ENCODE peak calls at places on chromosome X, in six cellular contexts. S is stimulated activated CD4-positive, alpha-beta T cell treated with anti-CD3 and anti-CD28 coated beads, Interleukin-15, amount 100 ng/mL, for 1 hour; E is D341Med; K is Calu3; J is GM04503; B is NCI-H2107. L is an unnamed sample.

GRCh38 chrX:139194571-139195280 is 335.8 kb upstream of the F9 start:
- DNase-seq in E (no peak), B (no peak), J (no peak), S (no peak), K (no peak), L (no peak)

GRCh38 chrX:72714471-72714916 is 388 bp upstream of the PHKA1 start:
- DNase-seq in B (peak; percentile 54), J (peak; percentile 5), S (no peak), E (peak; percentile 72), K (peak; percentile 56), L (peak; percentile 29)

GRCh38 chrX:132118361-132118760 is 9.5 kb downstream of the FRMD7 start:
- DNase-seq in K (no peak), E (no peak), B (no peak), J (no peak), S (no peak), L (no peak)

GRCh38 chrX:106862972-106863688 is 40.0 kb downstream of the RIPPLY1 start:
- DNase-seq in J (no peak), E (no peak), S (no peak), B (no peak), K (peak; percentile 38), L (no peak)

GRCh38 chrX:17580529-17581155 is 156.7 kb upstream of the SCML1 start:
- DNase-seq in E (no peak), B (no peak), J (no peak), S (no peak), K (no peak), L (peak; percentile 49)

GRCh38 chrX:102744307-102744706 is 23.8 kb downstream of the GPRASP3 start:
- DNase-seq in J (no peak), K (no peak), E (no peak), B (no peak), S (no peak), L (no peak)

GRCh38 chrX:101430457-101431078 is 22.5 kb downstream of the HNRNPH2 start:
- DNase-seq in E (no peak), K (no peak), J (no peak), S (no peak), B (no peak), L (no peak)

GRCh38 chrX:13906103-13906502 is 89.2 kb upstream of the GPM6B start:
- DNase-seq in S (no peak), K (no peak), B (no peak), J (no peak), E (no peak), L (no peak)

GRCh38 chrX:68842781-68843581 is 14.2 kb downstream of the EFNB1 start:
- DNase-seq in S (no peak), B (no peak), K (no peak), J (no peak), E (no peak), L (no peak)

GRCh38 chrX:45815389-45815788 is 614.7 kb upstream of the DIPK2B start:
- DNase-seq in K (no peak), B (no peak), E (no peak), S (no peak), J (no peak), L (no peak)

GRCh38 chrX:46991664-46992063 is 79.4 kb downstream of the JADE3 start:
- DNase-seq in B (no peak), K (no peak), J (no peak), E (peak; percentile 18), S (no peak), L (no peak)

GRCh38 chrX:11437642-11438379 is 144.6 kb downstream of the AMELX start:
- DNase-seq in B (no peak), S (no peak), E (no peak), K (peak; percentile 60), J (no peak), L (no peak)

GRCh38 chrX:114268643-114269042 is 315.2 kb upstream of the HTR2C start:
- DNase-seq in B (no peak), K (no peak), E (no peak), S (no peak), J (no peak), L (no peak)

GRCh38 chrX:479273-479981 is 92.7 kb upstream of the PPP2R3B start:
- DNase-seq in E (no peak), J (no peak), B (no peak), K (no peak), S (no peak), L (no peak)

GRCh38 chrX:148647666-148648065 is 147.2 kb downstream of the AFF2 start:
- DNase-seq in E (no peak), B (no peak), S (no peak), J (no peak), K (no peak), L (no peak)

GRCh38 chrX:48999030-48999429 is 3.0 kb downstream of the GRIPAP1 start:
- DNase-seq in K (no peak), S (no peak), B (no peak), J (no peak), E (no peak), L (no peak)

GRCh38 chrX:99301990-99302389 is 1108.1 kb downstream of the PCDH19 start:
- DNase-seq in K (no peak), E (no peak), B (no peak), J (no peak), S (no peak), L (no peak)

GRCh38 chrX:116272881-116273280 is 102.3 kb downstream of the AGTR2 start:
- DNase-seq in K (peak; percentile 11), S (no peak), E (no peak), B (no peak), J (no peak), L (no peak)

GRCh38 chrX:16516473-16516872 is 133.5 kb upstream of the S100G start:
- DNase-seq in S (no peak), K (no peak), J (peak; percentile 27), B (no peak), E (no peak), L (peak; percentile 27)

GRCh38 chrX:22314211-22314610 is 41.5 kb downstream of the CBLL2 start:
- DNase-seq in S (no peak), B (no peak), J (no peak), E (no peak), K (no peak), L (no peak)

GRCh38 chrX:122188751-122189150 is 995.3 kb upstream of the GRIA3 start:
- DNase-seq in K (no peak), S (no peak), B (no peak), E (no peak), J (no peak), L (no peak)

GRCh38 chrX:37783284-37783683 is 3.4 kb downstream of the CYBB start:
- DNase-seq in E (no peak), S (no peak), B (no peak), J (no peak), K (no peak), L (no peak)

GRCh38 chrX:70280573-70280972 is 1.4 kb upstream of the RAB41 start:
- DNase-seq in S (no peak), E (no peak), J (no peak), K (no peak), B (no peak), L (no peak)

GRCh38 chrX:120534413-120535205 is 26.2 kb downstream of the CUL4B start:
- DNase-seq in J (no peak), K (no peak), B (no peak), S (no peak), E (no peak), L (no peak)

GRCh38 chrX:97527725-97528124 is 644.0 kb downstream of the RPA4 start:
- DNase-seq in K (no peak), E (no peak), J (no peak), S (no peak), B (no peak), L (no peak)

GRCh38 chrX:154452823-154453222 is 5.3 kb upstream of the PLXNA3 start:
- DNase-seq in K (no peak), B (no peak), E (no peak), J (no peak), S (no peak), L (no peak)

GRCh38 chrX:13215729-13216128 is 104.1 kb downstream of the ATXN3L start:
- DNase-seq in E (no peak), K (no peak), S (no peak), B (no peak), J (no peak), L (no peak)

GRCh38 chrX:154313147-154313546 is 17.6 kb downstream of the TKTL1 start:
- DNase-seq in E (no peak), B (no peak), K (no peak), S (no peak), J (no peak), L (no peak)

GRCh38 chrX:150192846-150193245 is 170.3 kb upstream of the MAMLD1 start:
- DNase-seq in S (no peak), K (no peak), B (no peak), J (no peak), E (no peak), L (no peak)

GRCh38 chrX:85084770-85085393 is 81.2 kb downstream of the APOOL start:
- DNase-seq in E (peak; percentile 31), J (no peak), B (no peak), K (peak; percentile 12), S (no peak), L (peak; percentile 4)

GRCh38 chrX:69150294-69150960 is 14.8 kb downstream of the PJA1 start:
- DNase-seq in S (no peak), K (peak; percentile 83), J (no peak), E (no peak), B (no peak), L (no peak)

GRCh38 chrX:133983974-133984578 is 1.3 kb downstream of the GPC3 start:
- DNase-seq in S (no peak), K (no peak), J (no peak), E (no peak), B (no peak), L (no peak)

L was measured in AG09309.